ENCODE peak calls at places on chromosomes 4 and X, in nine cellular contexts. J, N, O, G, P, T, B, U and A are unnamed samples.

GRCh38 chr4:120977435-120977997 is 55.0 kb upstream of the PRDM5 start:
- DNase-seq in J (no peak), N (no peak), O (peak; percentile 72), G (peak; percentile 33), P (peak; percentile 70), T (no peak), B (peak; percentile 59), U (peak; percentile 78), A (peak; percentile 59)

GRCh38 chr4:80036949-80037348 is 36.1 kb downstream of the ANTXR2 start:
- DNase-seq in J (peak; percentile 40), N (no peak), O (peak; percentile 0), G (peak; percentile 45), P (peak; percentile 77), T (no peak), B (peak; percentile 64), U (peak; percentile 64), A (no peak)

GRCh38 chr4:38424171-38424871 is 239.7 kb upstream of the KLF3 start:
- DNase-seq in J (peak; percentile 15), N (no peak), O (no peak), G (no peak), P (no peak), T (peak; percentile 18), B (peak; percentile 4), U (no peak), A (no peak)

GRCh38 chr4:67934628-67935027 is 28.7 kb downstream of the TMPRSS11A start:
- DNase-seq in J (no peak), N (no peak), O (no peak), G (no peak), P (no peak), T (no peak), B (peak; percentile 89), U (no peak), A (no peak)

GRCh38 chr4:4427478-4427870 is 40.6 kb downstream of the NSG1 start:
- DNase-seq in J (no peak), N (no peak), O (no peak), G (no peak), P (no peak), T (no peak), B (no peak), U (no peak), A (no peak)

GRCh38 chrX:15269120-15269519 is 763 bp downstream of the ASB9 start:
- DNase-seq in J (no peak), N (no peak), O (no peak), G (no peak), P (no peak), T (no peak), B (peak; percentile 0), U (no peak), A (peak; percentile 4)

GRCh38 chr4:123893746-123894095 is 497.1 kb downstream of the SPRY1 start:
- DNase-seq in J (no peak), N (no peak), O (no peak), G (no peak), P (peak; percentile 34), T (no peak), B (no peak), U (peak; percentile 10), A (no peak)

GRCh38 chr4:122360754-122361153 is 18.1 kb upstream of the ADAD1 start:
- DNase-seq in J (no peak), N (no peak), O (no peak), G (no peak), P (no peak), T (no peak), B (no peak), U (no peak), A (no peak)

GRCh38 chrX:19799319-19800182 is 87.8 kb downstream of the SH3KBP1 start:
- DNase-seq in J (no peak), N (no peak), O (no peak), G (no peak), P (peak; percentile 31), T (no peak), B (peak; percentile 55), U (peak; percentile 80), A (peak; percentile 85)

GRCh38 chrX:137432609-137433008 is 133.3 kb upstream of the ZIC3 start:
- DNase-seq in J (no peak), N (no peak), O (peak; percentile 55), G (no peak), P (no peak), T (no peak), B (no peak), U (no peak), A (peak; percentile 2)

GRCh38 chr4:154491341-154491679 is 289 bp downstream of the DCHS2 start:
- DNase-seq in J (peak; percentile 27), N (peak; percentile 89), O (peak; percentile 31), G (no peak), P (peak; percentile 5), T (no peak), B (no peak), U (peak; percentile 35), A (peak; percentile 5)

GRCh38 chr4:168908093-168908492 is 102.0 kb downstream of the CBR4 start:
- DNase-seq in J (no peak), N (no peak), O (peak; percentile 32), G (no peak), P (peak; percentile 69), T (no peak), B (no peak), U (peak; percentile 53), A (peak; percentile 15)

GRCh38 chrX:33149085-33149484 is 62.3 kb downstream of the DMD start:
- DNase-seq in J (no peak), N (no peak), O (no peak), G (no peak), P (no peak), T (no peak), B (no peak), U (no peak), A (no peak)

GRCh38 chrX:107107459-107107858 is 11.2 kb downstream of the RBM41 start:
- DNase-seq in J (no peak), N (no peak), O (no peak), G (no peak), P (no peak), T (no peak), B (no peak), U (no peak), A (no peak)

GRCh38 chrX:151765026-151765425 is 30.5 kb downstream of the CNGA2 start:
- DNase-seq in J (no peak), N (no peak), O (no peak), G (no peak), P (no peak), T (no peak), B (no peak), U (no peak), A (no peak)

GRCh38 chr4:81577392-81577791 is 105.7 kb upstream of the RASGEF1B start:
- DNase-seq in J (no peak), N (no peak), O (no peak), G (no peak), P (no peak), T (no peak), B (no peak), U (no peak), A (no peak)
- H3K27ac ChIP-seq in J (no peak overlapping the region), N (no peak overlapping the region), O (no peak overlapping the region), G (no peak overlapping the region), P (no peak overlapping the region), T (no peak overlapping the region), B (no peak overlapping the region), U (no peak overlapping the region), A (no peak overlapping the region)

DNA sequence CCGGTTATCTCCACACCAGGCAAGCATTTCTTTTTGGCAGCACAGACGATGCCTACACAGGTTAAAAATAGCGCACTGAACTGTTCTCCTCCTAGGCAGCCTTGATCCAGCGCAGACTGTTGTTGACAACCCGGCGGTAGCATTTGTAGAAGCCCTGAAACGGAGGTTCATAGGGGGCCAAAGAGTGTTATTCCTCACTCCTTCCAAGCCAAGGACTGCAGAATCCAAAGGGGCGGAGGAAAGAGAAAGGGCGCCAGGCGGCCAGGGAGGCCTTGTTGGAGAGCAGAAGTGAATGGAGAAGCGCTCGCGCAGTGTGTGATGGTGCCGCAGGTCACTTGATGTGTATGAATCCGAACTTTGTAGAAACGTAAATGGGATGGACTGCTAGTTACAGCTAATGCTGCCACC is 82.7 kb downstream of the TENM3 start:
- DNase-seq in J (no peak), N (no peak), O (no peak), G (no peak), P (no peak), T (peak; percentile 19), B (no peak), U (no peak), A (no peak)
- H3K27ac ChIP-seq in J (no peak overlapping the region), N (no peak overlapping the region), O (no peak overlapping the region), G (no peak overlapping the region), P (no peak overlapping the region), T (peak overlapping the region; percentile 79), B (no peak overlapping the region), U (no peak overlapping the region), A (no peak overlapping the region)

DNA sequence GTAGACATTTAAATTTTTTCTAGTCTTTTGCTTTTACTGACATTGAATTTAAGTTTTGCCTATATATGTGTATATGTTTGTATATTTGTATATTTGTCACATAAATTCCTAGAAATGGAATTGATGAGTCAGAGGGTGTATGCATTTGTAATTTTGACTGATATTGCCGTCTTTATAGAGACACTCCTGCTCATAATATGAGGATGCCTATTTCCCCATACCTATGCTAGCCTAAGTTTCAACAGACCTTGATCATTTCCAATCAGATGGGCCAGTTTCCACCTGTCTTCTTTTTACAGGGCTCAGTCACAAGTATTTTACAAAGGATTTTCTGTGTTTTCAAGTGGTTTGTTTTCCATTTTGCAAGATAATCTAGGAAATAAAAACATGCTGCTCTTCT is 10.8 kb downstream of the PDLIM5 start:
- DNase-seq in J (no peak), N (no peak), O (no peak), G (no peak), P (no peak), T (no peak), B (no peak), U (no peak), A (no peak)
- H3K27ac ChIP-seq in J (no peak overlapping the region), N (no peak overlapping the region), O (no peak overlapping the region), G (no peak overlapping the region), P (no peak overlapping the region), T (peak overlapping the region; percentile 30), B (no peak overlapping the region), U (no peak overlapping the region), A (no peak overlapping the region)

DNA sequence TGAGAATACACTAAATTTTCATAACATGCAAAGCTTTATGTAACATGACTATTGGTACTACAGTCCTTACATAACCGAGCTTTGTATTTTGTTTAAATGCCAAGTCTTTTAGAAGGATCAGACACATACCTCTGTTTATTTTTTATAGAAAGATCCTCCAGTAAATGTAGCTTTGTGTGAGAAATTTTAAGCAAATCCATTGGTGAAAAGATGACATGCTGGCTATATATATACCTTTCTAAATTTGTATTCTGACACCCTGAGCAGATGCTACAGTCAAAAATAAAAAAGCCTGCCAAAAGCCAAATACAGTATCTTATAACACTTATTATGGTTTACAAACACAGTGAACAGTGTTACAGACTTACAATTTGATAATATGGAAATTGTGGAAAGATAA is at the start of gene YIPF7:
- DNase-seq in J (no peak), N (no peak), O (no peak), G (no peak), P (no peak), T (no peak), B (no peak), U (no peak), A (no peak)
- H3K27ac ChIP-seq in J (no peak within 1 kb of the TSS), N (no peak within 1 kb of the TSS), O (no peak within 1 kb of the TSS), G (no peak within 1 kb of the TSS), P (no peak within 1 kb of the TSS), T (no peak within 1 kb of the TSS), B (no peak within 1 kb of the TSS), U (no peak within 1 kb of the TSS), A (no peak within 1 kb of the TSS)

DNA sequence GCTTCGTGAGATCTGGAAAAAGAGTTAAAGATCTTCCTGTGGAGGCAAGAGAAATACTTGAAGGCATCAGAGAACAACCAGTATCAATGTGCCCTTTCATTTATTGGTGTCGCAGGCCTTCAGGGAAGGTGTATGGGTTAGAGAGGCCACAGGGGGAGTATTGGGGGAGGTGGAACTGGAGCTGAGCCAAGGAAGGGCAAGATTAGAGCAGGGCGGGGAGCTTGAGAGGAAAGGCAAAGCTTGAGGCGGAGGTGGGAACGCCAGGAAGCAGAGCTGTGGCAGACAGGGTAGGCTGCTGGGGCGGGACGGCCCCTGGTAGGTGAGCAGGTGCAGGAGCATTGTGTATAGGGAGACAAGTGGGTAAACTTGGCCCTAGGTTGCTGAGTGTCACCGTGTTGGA is 329.9 kb downstream of the ARHGAP10 start:
- DNase-seq in J (no peak), N (no peak), O (no peak), G (no peak), P (no peak), T (no peak), B (no peak), U (no peak), A (no peak)
- H3K27ac ChIP-seq in J (no peak overlapping the region), N (no peak overlapping the region), O (no peak overlapping the region), G (no peak overlapping the region), P (no peak overlapping the region), T (peak overlapping the region; percentile 51), B (no peak overlapping the region), U (no peak overlapping the region), A (no peak overlapping the region)